ENCODE peak calls at places on chromosomes 7 and 10, in six cellular contexts. One of them, this sample, is unnamed.

GRCh38 chr7:121302214-121302745 is 26.5 kb upstream of the WNT16 start:
- DNase-seq in HTR-8/SVneo: no peak
- DNase-seq in HFF-Myc: no peak
- DNase-seq in HEK293T: no peak
- DNase-seq in right lobe of liver: no peak
- DNase-seq in activated CD4-positive, alpha-beta T cell treated with anti-CD3 and anti-CD28 coated beads, Interleukin-2, amount 10 ng/mL, durations not matched to agents 7 days and 5 days: no peak
- DNase-seq in this sample: peak

GRCh38 chr7:133126422-133126821 is 44.5 kb upstream of the CHCHD3 start:
- DNase-seq in HTR-8/SVneo: no peak
- DNase-seq in HFF-Myc: no peak
- DNase-seq in HEK293T: no peak
- DNase-seq in right lobe of liver: no peak
- DNase-seq in activated CD4-positive, alpha-beta T cell treated with anti-CD3 and anti-CD28 coated beads, Interleukin-2, amount 10 ng/mL, durations not matched to agents 7 days and 5 days: no peak
- DNase-seq in this sample: no peak

GRCh38 chr7:157499121-157499834 is 162.5 kb downstream of the DNAJB6 start:
- DNase-seq in HTR-8/SVneo: no peak
- DNase-seq in HFF-Myc: no peak
- DNase-seq in HEK293T: no peak
- DNase-seq in right lobe of liver: no peak
- DNase-seq in activated CD4-positive, alpha-beta T cell treated with anti-CD3 and anti-CD28 coated beads, Interleukin-2, amount 10 ng/mL, durations not matched to agents 7 days and 5 days: no peak
- DNase-seq in this sample: no peak

GRCh38 chr7:110412614-110413013 is 678.3 kb upstream of the LRRN3 start:
- DNase-seq in HTR-8/SVneo: no peak
- DNase-seq in HFF-Myc: no peak
- DNase-seq in HEK293T: no peak
- DNase-seq in right lobe of liver: no peak
- DNase-seq in activated CD4-positive, alpha-beta T cell treated with anti-CD3 and anti-CD28 coated beads, Interleukin-2, amount 10 ng/mL, durations not matched to agents 7 days and 5 days: no peak
- DNase-seq in this sample: no peak

GRCh38 chr10:103458720-103459119 is at the start of gene CALHM1:
- DNase-seq in HTR-8/SVneo: no peak
- DNase-seq in HFF-Myc: no peak
- DNase-seq in HEK293T: no peak
- DNase-seq in right lobe of liver: no peak
- DNase-seq in activated CD4-positive, alpha-beta T cell treated with anti-CD3 and anti-CD28 coated beads, Interleukin-2, amount 10 ng/mL, durations not matched to agents 7 days and 5 days: peak
- DNase-seq in this sample: no peak

GRCh38 chr10:114548662-114549061 is 109.4 kb downstream of the ABLIM1 start:
- DNase-seq in HTR-8/SVneo: peak
- DNase-seq in HFF-Myc: peak
- DNase-seq in HEK293T: peak
- DNase-seq in right lobe of liver: peak
- DNase-seq in activated CD4-positive, alpha-beta T cell treated with anti-CD3 and anti-CD28 coated beads, Interleukin-2, amount 10 ng/mL, durations not matched to agents 7 days and 5 days: no peak
- DNase-seq in this sample: peak

GRCh38 chr10:78292987-78293865 is 259.6 kb downstream of the RPS24 start:
- DNase-seq in HTR-8/SVneo: peak
- DNase-seq in HFF-Myc: no peak
- DNase-seq in HEK293T: peak
- DNase-seq in right lobe of liver: no peak
- DNase-seq in activated CD4-positive, alpha-beta T cell treated with anti-CD3 and anti-CD28 coated beads, Interleukin-2, amount 10 ng/mL, durations not matched to agents 7 days and 5 days: no peak
- DNase-seq in this sample: no peak

GRCh38 chr10:110610308-110610774 is 33.8 kb upstream of the RBM20 start:
- DNase-seq in HTR-8/SVneo: peak
- DNase-seq in HFF-Myc: no peak
- DNase-seq in HEK293T: peak
- DNase-seq in right lobe of liver: no peak
- DNase-seq in activated CD4-positive, alpha-beta T cell treated with anti-CD3 and anti-CD28 coated beads, Interleukin-2, amount 10 ng/mL, durations not matched to agents 7 days and 5 days: peak
- DNase-seq in this sample: peak

GRCh38 chr10:124378817-124379510 is 39.8 kb downstream of the OAT start:
- DNase-seq in HTR-8/SVneo: no peak
- DNase-seq in HFF-Myc: no peak
- DNase-seq in HEK293T: no peak
- DNase-seq in right lobe of liver: no peak
- DNase-seq in activated CD4-positive, alpha-beta T cell treated with anti-CD3 and anti-CD28 coated beads, Interleukin-2, amount 10 ng/mL, durations not matched to agents 7 days and 5 days: no peak
- DNase-seq in this sample: peak

This sample was measured in kidney tubule cell.